ENCODE peak calls at places on chromosomes 3 and 15, in seven cellular contexts. W is prostate gland, J is ovary, I is heart right ventricle, B is lung, H is OCI-LY7, S is coronary artery. A is an unnamed sample.

GRCh38 chr3:82000773-82001172 is 239.3 kb upstream of the GBE1 start:
- DNase-seq in J (no peak), W (no peak), I (no peak), H (no peak), B (no peak), S (no peak), A (no peak)

GRCh38 chr3:50454671-50455070 is 48.8 kb downstream of the CACNA2D2 start:
- DNase-seq in W (no peak), I (no peak), H (no peak), S (no peak), J (no peak), B (no peak), A (no peak)

GRCh38 chr3:195609229-195609628 is 25.5 kb upstream of the APOD start:
- DNase-seq in W (no peak), S (peak), J (no peak), B (no peak), H (no peak), I (no peak), A (no peak)

GRCh38 chr3:197019021-197019420 is 10.6 kb downstream of the MELTF start:
- DNase-seq in S (no peak), B (no peak), I (no peak), W (no peak), J (no peak), H (no peak), A (no peak)

GRCh38 chr3:183698760-183699159 is 1.2 kb downstream of the YEATS2 start:
- DNase-seq in W (no peak), H (peak), S (no peak), J (no peak), I (peak), B (no peak), A (no peak)

GRCh38 chr3:13792512-13793347 is 87.1 kb downstream of the WNT7A start:
- DNase-seq in J (no peak), B (no peak), S (no peak), H (no peak), I (no peak), W (no peak), A (peak)

GRCh38 chr3:17384567-17385296 is 357.7 kb downstream of the TBC1D5 start:
- DNase-seq in W (no peak), S (no peak), H (no peak), J (no peak), I (no peak), B (no peak), A (no peak)

GRCh38 chr3:159856496-159857098 is 132.0 kb upstream of the IL12A start:
- DNase-seq in H (no peak), S (no peak), B (no peak), J (no peak), W (no peak), I (no peak), A (no peak)

GRCh38 chr3:155185623-155186022 is 105.5 kb downstream of the MME start:
- DNase-seq in I (no peak), J (no peak), W (no peak), H (no peak), S (no peak), B (no peak), A (no peak)

GRCh38 chr15:91142097-91142744 is 42.2 kb downstream of the SV2B start:
- DNase-seq in J (no peak), B (no peak), S (no peak), I (no peak), W (no peak), H (peak), A (no peak)

GRCh38 chr15:63833246-63833696 is 477 bp downstream of the HERC1 start:
- DNase-seq in H (peak), J (peak), B (peak), S (no peak), W (peak), I (peak), A (no peak)

GRCh38 chr3:196988241-196989029 is 19.8 kb upstream of the PIGZ start:
- DNase-seq in J (no peak), W (no peak), B (no peak), I (no peak), S (no peak), H (peak), A (no peak)

GRCh38 chr3:24123596-24123995 is 178.5 kb downstream of the NR1D2 start:
- DNase-seq in I (no peak), W (no peak), S (no peak), B (no peak), H (no peak), J (no peak), A (no peak)

GRCh38 chr3:100033184-100033583 is 81.1 kb downstream of the FILIP1L start:
- DNase-seq in J (peak), S (no peak), I (no peak), H (no peak), W (peak), B (no peak), A (no peak)

GRCh38 chr3:58034738-58035511 is 26.7 kb downstream of the FLNB start:
- DNase-seq in S (no peak), J (no peak), I (no peak), H (no peak), W (no peak), B (no peak), A (no peak)

GRCh38 chr15:78739996-78740903 is 71.0 kb downstream of the ADAMTS7 start:
- DNase-seq in I (no peak), S (peak), H (peak), W (no peak), J (no peak), B (peak), A (no peak)

GRCh38 chr3:194713299-194714121 is 27.8 kb downstream of the FAM43A start:
- DNase-seq in H (no peak), I (no peak), S (no peak), B (no peak), J (no peak), W (no peak), A (no peak)

GRCh38 chr3:30475038-30475808 is 131.2 kb upstream of the TGFBR2 start:
- DNase-seq in I (no peak), B (no peak), W (no peak), H (no peak), J (no peak), S (no peak), A (no peak)

GRCh38 chr15:88635343-88635742 is 3.5 kb upstream of the ISG20 start:
- DNase-seq in B (no peak), H (peak), I (no peak), J (no peak), W (no peak), S (no peak), A (no peak)

GRCh38 chr3:14170569-14171159 is 7.7 kb downstream of the XPC start:
- DNase-seq in H (no peak), B (no peak), I (no peak), J (no peak), W (no peak), S (no peak), A (no peak)

GRCh38 chr15:96330450-96331140 is at the start of gene NR2F2:
- DNase-seq in I (peak), J (peak), B (peak), W (peak), H (no peak), S (peak), A (peak)

GRCh38 chr3:125110016-125110875 is 54.4 kb upstream of the HEG1 start:
- DNase-seq in H (no peak), B (no peak), I (no peak), W (no peak), J (no peak), S (no peak), A (no peak)

GRCh38 chr15:51619331-51620033 is 3.1 kb downstream of the DMXL2 start:
- DNase-seq in S (no peak), W (no peak), J (no peak), H (no peak), B (peak), I (no peak), A (no peak)

GRCh38 chr3:69803871-69804270 is 64.6 kb downstream of the MITF start:
- DNase-seq in J (no peak), W (no peak), B (no peak), I (no peak), S (no peak), H (no peak), A (no peak)

GRCh38 chr3:123949606-123950005 is 11.4 kb downstream of the CCDC14 start:
- DNase-seq in W (no peak), I (no peak), H (no peak), S (no peak), B (no peak), J (no peak), A (no peak)

GRCh38 chr3:31170932-31171670 is 276.6 kb upstream of the GADL1 start:
- DNase-seq in J (no peak), S (no peak), W (no peak), I (no peak), H (no peak), B (no peak), A (no peak)

GRCh38 chr3:16511561-16512434 is 1.7 kb downstream of the RFTN1 start:
- DNase-seq in J (peak), S (no peak), I (peak), B (peak), H (peak), W (no peak), A (peak)

GRCh38 chr3:197525706-197526105 is 30.1 kb downstream of the BDH1 start:
- DNase-seq in B (no peak), W (no peak), H (no peak), S (no peak), J (no peak), I (no peak), A (no peak)

GRCh38 chr3:179421500-179421899 is 29.8 kb downstream of the GNB4 start:
- DNase-seq in J (no peak), W (no peak), S (no peak), B (no peak), I (peak), H (peak), A (peak)

GRCh38 chr3:1087066-1087555 is 5.7 kb upstream of the CNTN6 start:
- DNase-seq in J (no peak), B (peak), S (no peak), H (no peak), I (no peak), W (peak), A (no peak)

GRCh38 chr3:79587150-79587549 is 180.6 kb downstream of the ROBO1 start:
- DNase-seq in W (no peak), H (no peak), B (no peak), S (no peak), I (no peak), J (no peak), A (no peak)

GRCh38 chr15:92244703-92245102 is 149.0 kb upstream of the ST8SIA2 start:
- DNase-seq in I (no peak), J (no peak), W (no peak), B (no peak), H (no peak), S (no peak), A (no peak)

GRCh38 chr15:89660556-89660955 is 5.3 kb upstream of the KIF7 start:
- DNase-seq in H (no peak), S (no peak), I (no peak), B (no peak), J (no peak), W (no peak), A (no peak)

GRCh38 chr3:122406198-122406597 is 9.7 kb downstream of the WDR5B start:
- DNase-seq in J (no peak), S (no peak), I (no peak), W (no peak), H (no peak), B (no peak), A (no peak)

GRCh38 chr15:76863693-76864092 is 41.4 kb downstream of the SCAPER start:
- DNase-seq in W (no peak), H (no peak), S (no peak), J (no peak), I (no peak), B (no peak), A (no peak)

GRCh38 chr15:32819406-32819930 is 101.7 kb downstream of the GREM1 start:
- DNase-seq in W (no peak), J (no peak), B (no peak), I (no peak), H (no peak), S (no peak), A (no peak)

GRCh38 chr15:78070049-78070698 is 7.3 kb downstream of the TBC1D2B start:
- DNase-seq in H (peak), W (no peak), I (no peak), J (no peak), B (no peak), S (no peak), A (no peak)

GRCh38 chr15:29046281-29046810 is 160.6 kb downstream of the APBA2 start:
- DNase-seq in W (no peak), B (no peak), S (peak), H (no peak), I (no peak), J (no peak), A (no peak)

DNA sequence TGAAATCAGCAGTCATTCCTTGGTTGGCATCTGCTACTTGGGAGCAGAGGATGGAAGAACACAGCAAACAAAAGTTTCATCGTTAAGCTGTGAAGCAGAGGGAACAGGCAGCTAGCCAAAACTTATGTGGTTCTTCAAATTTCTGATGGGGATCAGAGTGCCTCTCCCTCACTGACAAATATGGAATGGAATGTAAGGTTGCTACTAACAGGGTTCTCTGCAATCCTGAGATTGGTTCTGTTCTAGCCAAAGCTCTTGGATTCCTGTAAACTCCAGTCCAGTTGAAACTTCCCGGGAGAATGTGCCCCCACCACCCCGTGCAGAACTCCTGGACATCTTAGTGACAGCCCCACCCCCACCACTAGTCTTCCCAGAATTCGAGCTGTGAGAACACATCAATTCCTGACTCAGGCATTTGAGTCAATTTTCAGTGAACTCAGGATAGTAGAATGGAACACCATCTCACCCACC is 55.9 kb upstream of the PHLDB2 start:
- DNase-seq in W (peak), S (peak), H (no peak), B (peak), I (peak), J (peak), A (no peak)
- H3K27ac ChIP-seq in W (peak), S (peak), H (no peak), B (peak), I (no peak), J (peak), A (no peak)

GRCh38 chr3:129582799-129583198 is 23.7 kb downstream of the PLXND1 start:
- DNase-seq in S (no peak), J (no peak), B (no peak), I (no peak), W (no peak), H (no peak), A (no peak)
- H3K27ac ChIP-seq in S (no peak), J (no peak), B (no peak), I (no peak), W (no peak), H (no peak), A (no peak)

GRCh38 chr3:12643724-12644123 is 20.2 kb downstream of the RAF1 start:
- DNase-seq in H (no peak), I (no peak), S (no peak), B (no peak), J (no peak), W (no peak), A (no peak)
- H3K27ac ChIP-seq in H (no peak), I (no peak), S (peak), B (peak), J (no peak), W (no peak), A (no peak)

GRCh38 chr3:64266983-64267382 is 41.7 kb upstream of the PRICKLE2 start:
- DNase-seq in J (no peak), B (no peak), S (no peak), I (no peak), W (no peak), H (no peak), A (no peak)
- H3K27ac ChIP-seq in J (peak), B (peak), S (peak), I (peak), W (peak), H (no peak), A (no peak)

DNA sequence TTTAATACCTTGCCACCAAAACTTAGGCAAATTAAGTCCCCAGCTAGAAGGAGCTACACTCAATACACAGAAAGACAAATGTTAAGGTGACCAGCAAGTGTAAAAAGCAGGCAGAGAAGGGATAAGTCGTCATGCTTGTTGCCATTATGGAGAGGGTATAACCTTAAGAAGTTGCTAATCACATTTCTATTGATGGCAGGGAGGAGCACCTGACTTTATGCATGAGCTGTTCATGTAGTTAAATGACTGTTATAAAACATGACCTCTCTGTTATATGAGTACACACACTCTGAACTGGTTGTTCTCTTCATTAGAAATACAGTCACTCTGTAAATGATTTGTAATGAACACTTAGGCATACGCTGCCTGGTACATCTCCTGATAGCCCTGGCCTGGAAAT is 6.6 kb upstream of the CCNL1 start:
- DNase-seq in H (no peak), J (no peak), I (no peak), B (no peak), W (peak), S (no peak), A (no peak)
- H3K27ac ChIP-seq in H (no peak), J (no peak), I (no peak), B (no peak), W (peak), S (no peak), A (no peak)